ENCODE peak calls at places on chromosomes 1 and 21, in five cellular contexts. One of them, this sample, is unnamed.

GRCh38 chr1:11156958-11157357 is 32.2 kb upstream of the ANGPTL7 start:
- DNase-seq in kidney epithelial cell: no peak
- DNase-seq in cardiac muscle cell: no peak
- DNase-seq in dorsolateral prefrontal cortex: no peak
- DNase-seq in uterus: no peak
- DNase-seq in this sample: no peak

GRCh38 chr1:44213222-44214112 is at the start of gene DMAP1:
- DNase-seq in kidney epithelial cell: no peak
- DNase-seq in cardiac muscle cell: peak
- DNase-seq in dorsolateral prefrontal cortex: peak
- DNase-seq in uterus: peak
- DNase-seq in this sample: peak

GRCh38 chr1:9249534-9250335 is 15.2 kb downstream of the H6PD start:
- DNase-seq in kidney epithelial cell: no peak
- DNase-seq in cardiac muscle cell: no peak
- DNase-seq in dorsolateral prefrontal cortex: peak
- DNase-seq in uterus: peak
- DNase-seq in this sample: no peak

GRCh38 chr1:115670476-115671175 is 28.9 kb downstream of the VANGL1 start:
- DNase-seq in kidney epithelial cell: peak
- DNase-seq in cardiac muscle cell: no peak
- DNase-seq in dorsolateral prefrontal cortex: no peak
- DNase-seq in uterus: no peak
- DNase-seq in this sample: peak

GRCh38 chr1:46708121-46708520 is 10.8 kb downstream of the EFCAB14 start:
- DNase-seq in kidney epithelial cell: no peak
- DNase-seq in cardiac muscle cell: no peak
- DNase-seq in dorsolateral prefrontal cortex: no peak
- DNase-seq in uterus: no peak
- DNase-seq in this sample: no peak

GRCh38 chr1:235060607-235061470 is 67.8 kb downstream of the TOMM20 start:
- DNase-seq in kidney epithelial cell: no peak
- DNase-seq in cardiac muscle cell: no peak
- DNase-seq in dorsolateral prefrontal cortex: no peak
- DNase-seq in uterus: no peak
- DNase-seq in this sample: no peak

GRCh38 chr1:177355575-177355974 is 184.8 kb downstream of the BRINP2 start:
- DNase-seq in kidney epithelial cell: no peak
- DNase-seq in cardiac muscle cell: peak
- DNase-seq in dorsolateral prefrontal cortex: peak
- DNase-seq in uterus: no peak
- DNase-seq in this sample: peak

GRCh38 chr21:44939532-44940115 is at the start of gene SLX9:
- DNase-seq in kidney epithelial cell: peak
- DNase-seq in cardiac muscle cell: peak
- DNase-seq in dorsolateral prefrontal cortex: no peak
- DNase-seq in uterus: peak
- DNase-seq in this sample: peak

GRCh38 chr1:31785020-31785946 is 21.1 kb upstream of the ADGRB2 start:
- DNase-seq in kidney epithelial cell: no peak
- DNase-seq in cardiac muscle cell: no peak
- DNase-seq in dorsolateral prefrontal cortex: no peak
- DNase-seq in uterus: peak
- DNase-seq in this sample: no peak

GRCh38 chr1:206655471-206655882 is 20.1 kb downstream of the DYRK3 start:
- DNase-seq in kidney epithelial cell: no peak
- DNase-seq in cardiac muscle cell: no peak
- DNase-seq in dorsolateral prefrontal cortex: no peak
- DNase-seq in uterus: no peak
- DNase-seq in this sample: no peak

GRCh38 chr1:7013833-7014639 is 228.8 kb downstream of the CAMTA1 start:
- DNase-seq in kidney epithelial cell: no peak
- DNase-seq in cardiac muscle cell: peak
- DNase-seq in dorsolateral prefrontal cortex: no peak
- DNase-seq in uterus: no peak
- DNase-seq in this sample: no peak

GRCh38 chr1:61380561-61380960 is 298.2 kb downstream of the NFIA start:
- DNase-seq in kidney epithelial cell: no peak
- DNase-seq in cardiac muscle cell: no peak
- DNase-seq in dorsolateral prefrontal cortex: no peak
- DNase-seq in uterus: no peak
- DNase-seq in this sample: no peak

GRCh38 chr1:170887726-170888125 is 47.6 kb upstream of the MROH9 start:
- DNase-seq in kidney epithelial cell: no peak
- DNase-seq in cardiac muscle cell: no peak
- DNase-seq in dorsolateral prefrontal cortex: no peak
- DNase-seq in uterus: no peak
- DNase-seq in this sample: no peak

GRCh38 chr1:179351281-179351680 is 14.5 kb upstream of the AXDND1 start:
- DNase-seq in kidney epithelial cell: no peak
- DNase-seq in cardiac muscle cell: no peak
- DNase-seq in dorsolateral prefrontal cortex: no peak
- DNase-seq in uterus: no peak
- DNase-seq in this sample: no peak

GRCh38 chr1:77687519-77687906 is 5.1 kb upstream of the ZZZ3 start:
- DNase-seq in kidney epithelial cell: no peak
- DNase-seq in cardiac muscle cell: peak
- DNase-seq in dorsolateral prefrontal cortex: no peak
- DNase-seq in uterus: no peak
- DNase-seq in this sample: no peak

DNA sequence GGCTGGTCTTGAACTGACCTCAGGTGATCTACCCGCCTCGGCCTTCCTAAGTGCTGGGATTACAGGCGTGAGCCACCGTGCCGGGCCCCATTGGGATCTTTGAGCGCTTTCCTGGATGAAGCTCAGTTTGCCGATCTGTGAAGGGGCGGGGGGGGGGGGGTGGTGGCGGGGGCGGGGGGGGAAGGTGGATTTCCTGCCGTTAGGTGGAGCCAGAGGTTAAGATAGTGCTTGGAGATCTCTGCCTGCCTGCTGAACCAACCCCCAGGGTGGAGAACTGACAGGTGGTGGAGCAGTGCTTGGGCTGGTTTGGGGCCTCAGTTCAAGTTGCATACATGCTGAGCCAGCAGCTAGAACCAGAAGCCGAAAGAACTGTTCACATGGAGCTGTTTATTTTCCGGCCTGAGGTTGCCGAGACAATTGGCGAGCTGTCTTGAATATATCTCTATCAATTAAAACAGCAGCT is 1.7 kb downstream of the TMCC2 start:
- DNase-seq in kidney epithelial cell: no peak
- DNase-seq in cardiac muscle cell: peak
- DNase-seq in dorsolateral prefrontal cortex: peak
- DNase-seq in uterus: peak
- DNase-seq in this sample: no peak
- TF ChIP-seq CTCF in kidney epithelial cell: peak
- TF ChIP-seq CTCF in cardiac muscle cell: no peak
- TF ChIP-seq CTCF in dorsolateral prefrontal cortex: peak
- TF ChIP-seq CTCF in uterus: peak
- TF ChIP-seq CTCF in this sample: no peak

GRCh38 chr1:205269711-205270110 is 42.0 kb downstream of the TMCC2 start:
- DNase-seq in kidney epithelial cell: no peak
- DNase-seq in cardiac muscle cell: no peak
- DNase-seq in dorsolateral prefrontal cortex: no peak
- DNase-seq in uterus: no peak
- DNase-seq in this sample: no peak

GRCh38 chr1:205267306-205267902 is 39.7 kb downstream of the TMCC2 start:
- DNase-seq in kidney epithelial cell: no peak
- DNase-seq in cardiac muscle cell: no peak
- DNase-seq in dorsolateral prefrontal cortex: no peak
- DNase-seq in uterus: no peak
- DNase-seq in this sample: no peak

GRCh38 chr1:205263580-205264190 is 35.9 kb downstream of the TMCC2 start:
- DNase-seq in kidney epithelial cell: no peak
- DNase-seq in cardiac muscle cell: no peak
- DNase-seq in dorsolateral prefrontal cortex: no peak
- DNase-seq in uterus: no peak
- DNase-seq in this sample: no peak

GRCh38 chr1:205268846-205269680 is 41.3 kb downstream of the TMCC2 start:
- DNase-seq in kidney epithelial cell: no peak
- DNase-seq in cardiac muscle cell: no peak
- DNase-seq in dorsolateral prefrontal cortex: no peak
- DNase-seq in uterus: no peak
- DNase-seq in this sample: no peak

DNA sequence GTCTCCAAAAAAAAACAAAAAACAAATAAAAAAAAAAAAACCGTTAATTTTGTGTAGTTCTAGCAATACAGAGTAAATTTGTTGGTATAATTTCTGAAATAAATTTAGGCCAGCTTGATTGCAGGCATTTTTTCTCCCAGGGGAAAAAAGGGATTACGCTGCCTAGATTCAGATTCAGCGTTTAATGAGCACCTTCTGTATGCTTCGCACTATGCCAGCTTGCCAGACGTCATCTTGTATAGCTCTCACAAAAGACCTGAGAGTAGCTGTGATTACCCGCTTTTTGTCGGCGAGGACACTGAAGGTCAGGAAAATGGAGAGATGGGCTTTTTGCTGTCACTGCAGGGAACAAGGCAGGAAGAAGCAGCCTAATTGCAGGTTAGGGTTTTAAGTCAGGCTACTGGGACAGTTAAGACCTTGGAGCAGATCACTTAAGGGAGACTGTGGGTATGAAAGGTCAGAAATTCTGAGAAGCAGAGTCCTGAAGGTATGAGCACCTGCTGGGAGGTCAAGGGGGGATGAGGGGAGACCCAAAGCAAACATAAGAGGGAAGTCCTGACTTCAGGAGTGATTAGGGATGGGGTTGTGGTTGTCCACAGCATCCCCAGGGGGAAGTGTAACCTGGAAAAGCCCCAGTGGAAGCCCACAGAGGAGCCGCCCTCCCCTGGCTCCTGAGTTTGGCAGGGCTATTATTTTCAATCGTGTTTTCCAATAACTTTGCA is 39.0 kb downstream of the TMCC2 start:
- DNase-seq in kidney epithelial cell: no peak
- DNase-seq in cardiac muscle cell: no peak
- DNase-seq in dorsolateral prefrontal cortex: no peak
- DNase-seq in uterus: no peak
- DNase-seq in this sample: no peak
- H3K4me3 ChIP-seq in kidney epithelial cell: no peak
- H3K4me3 ChIP-seq in cardiac muscle cell: no peak
- H3K4me3 ChIP-seq in dorsolateral prefrontal cortex: no peak
- H3K4me3 ChIP-seq in uterus: no peak
- H3K4me3 ChIP-seq in this sample: no peak

DNA sequence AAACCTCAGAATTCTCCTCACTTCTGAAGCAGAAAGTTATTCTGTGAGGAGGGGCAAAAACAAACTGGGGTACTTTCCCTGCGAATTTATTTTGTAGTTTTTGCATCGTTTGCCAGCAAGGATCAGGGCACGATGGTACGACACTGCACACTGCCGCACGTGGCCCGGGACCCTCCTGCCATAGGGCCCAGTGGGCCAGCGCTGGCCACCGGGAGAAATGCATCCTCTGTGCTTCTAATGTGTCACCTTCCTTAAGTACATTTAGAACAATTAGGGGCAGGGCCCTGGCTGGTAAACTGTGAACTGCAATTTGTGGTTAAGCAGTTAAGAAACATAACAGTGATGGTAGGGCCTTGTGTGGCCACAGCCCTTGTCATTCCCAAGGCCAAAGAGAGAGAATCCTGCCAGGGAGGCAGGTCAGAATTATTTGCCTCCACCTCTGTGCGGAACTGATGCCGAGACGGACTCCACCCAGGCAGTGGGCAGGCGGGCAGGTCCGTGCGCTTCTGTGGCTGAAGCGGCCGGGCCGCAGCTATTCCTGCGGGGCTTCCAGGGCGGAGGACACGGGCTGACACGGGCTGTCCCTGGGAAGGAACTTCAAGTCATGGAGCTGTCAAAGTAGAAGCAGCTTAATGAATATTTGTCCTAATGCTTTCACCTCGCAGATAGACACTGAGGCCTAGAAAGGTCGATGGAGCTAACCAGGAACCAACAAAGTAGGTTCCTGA is 12.5 kb downstream of the GPR137B start:
- DNase-seq in kidney epithelial cell: no peak
- DNase-seq in cardiac muscle cell: no peak
- DNase-seq in dorsolateral prefrontal cortex: no peak
- DNase-seq in uterus: no peak
- DNase-seq in this sample: no peak
- TF ChIP-seq CTCF in kidney epithelial cell: no peak
- TF ChIP-seq CTCF in cardiac muscle cell: no peak
- TF ChIP-seq CTCF in dorsolateral prefrontal cortex: no peak
- TF ChIP-seq CTCF in uterus: no peak
- TF ChIP-seq CTCF in this sample: no peak

GRCh38 chr1:207823880-207824566 is 72.2 kb downstream of the CD46 start:
- DNase-seq in kidney epithelial cell: peak
- DNase-seq in cardiac muscle cell: peak
- DNase-seq in dorsolateral prefrontal cortex: peak
- DNase-seq in uterus: peak
- DNase-seq in this sample: peak
- H3K4me3 ChIP-seq in kidney epithelial cell: no peak
- H3K4me3 ChIP-seq in cardiac muscle cell: no peak
- H3K4me3 ChIP-seq in dorsolateral prefrontal cortex: peak
- H3K4me3 ChIP-seq in uterus: peak
- H3K4me3 ChIP-seq in this sample: no peak

GRCh38 chr1:184429342-184429741 is 42.5 kb downstream of the C1orf21 start:
- DNase-seq in kidney epithelial cell: no peak
- DNase-seq in cardiac muscle cell: no peak
- DNase-seq in dorsolateral prefrontal cortex: no peak
- DNase-seq in uterus: no peak
- DNase-seq in this sample: no peak

GRCh38 chr1:184427722-184428121 is 40.9 kb downstream of the C1orf21 start:
- DNase-seq in kidney epithelial cell: no peak
- DNase-seq in cardiac muscle cell: no peak
- DNase-seq in dorsolateral prefrontal cortex: no peak
- DNase-seq in uterus: no peak
- DNase-seq in this sample: no peak

GRCh38 chr1:184425449-184426277 is 38.8 kb downstream of the C1orf21 start:
- DNase-seq in kidney epithelial cell: no peak
- DNase-seq in cardiac muscle cell: no peak
- DNase-seq in dorsolateral prefrontal cortex: no peak
- DNase-seq in uterus: peak
- DNase-seq in this sample: no peak

GRCh38 chr1:184426278-184426674 is 39.4 kb downstream of the C1orf21 start:
- DNase-seq in kidney epithelial cell: no peak
- DNase-seq in cardiac muscle cell: no peak
- DNase-seq in dorsolateral prefrontal cortex: no peak
- DNase-seq in uterus: no peak
- DNase-seq in this sample: no peak

GRCh38 chr1:184428604-184429003 is 41.8 kb downstream of the C1orf21 start:
- DNase-seq in kidney epithelial cell: no peak
- DNase-seq in cardiac muscle cell: no peak
- DNase-seq in dorsolateral prefrontal cortex: no peak
- DNase-seq in uterus: no peak
- DNase-seq in this sample: no peak
- TF ChIP-seq CTCF in kidney epithelial cell: no peak
- TF ChIP-seq CTCF in cardiac muscle cell: no peak
- TF ChIP-seq CTCF in dorsolateral prefrontal cortex: no peak
- TF ChIP-seq CTCF in uterus: no peak
- TF ChIP-seq CTCF in this sample: no peak

GRCh38 chr21:14602418-14602987 is 56.4 kb upstream of the SAMSN1 start:
- DNase-seq in kidney epithelial cell: no peak
- DNase-seq in cardiac muscle cell: no peak
- DNase-seq in dorsolateral prefrontal cortex: no peak
- DNase-seq in uterus: no peak
- DNase-seq in this sample: no peak
- H3K4me3 ChIP-seq in kidney epithelial cell: no peak
- H3K4me3 ChIP-seq in cardiac muscle cell: no peak
- H3K4me3 ChIP-seq in dorsolateral prefrontal cortex: no peak
- H3K4me3 ChIP-seq in uterus: no peak
- H3K4me3 ChIP-seq in this sample: no peak